ENCODE peak calls at places on chromosomes 6 and 20, in five cellular contexts. One of them, this sample, is unnamed. For H3K36me3 and H3K9me3, the result is how much of the 10 kb centered on the place peaks cover.

GRCh38 chr6:158818008-158818579 is 1.1 kb downstream of the EZR start:
- DNase-seq in gastrocnemius medialis: peak
- DNase-seq in breast epithelium: peak
- DNase-seq in osteoblast: peak
- DNase-seq in left ventricle myocardium inferior: peak
- DNase-seq in this sample: peak

GRCh38 chr6:137808191-137808590 is 58.9 kb upstream of the TNFAIP3 start:
- DNase-seq in gastrocnemius medialis: no peak
- DNase-seq in breast epithelium: no peak
- DNase-seq in osteoblast: no peak
- DNase-seq in left ventricle myocardium inferior: no peak
- DNase-seq in this sample: peak

GRCh38 chr6:132812255-132812732 is 2.1 kb upstream of the RPS12 start:
- DNase-seq in gastrocnemius medialis: no peak
- DNase-seq in breast epithelium: no peak
- DNase-seq in osteoblast: peak
- DNase-seq in left ventricle myocardium inferior: no peak
- DNase-seq in this sample: peak

GRCh38 chr6:119280586-119281163 is 68.9 kb downstream of the MAN1A1 start:
- DNase-seq in gastrocnemius medialis: no peak
- DNase-seq in breast epithelium: no peak
- DNase-seq in osteoblast: peak
- DNase-seq in left ventricle myocardium inferior: no peak
- DNase-seq in this sample: peak

GRCh38 chr20:36315545-36316351 is 9.6 kb downstream of the DLGAP4 start:
- DNase-seq in gastrocnemius medialis: no peak
- DNase-seq in breast epithelium: peak
- DNase-seq in osteoblast: peak
- DNase-seq in left ventricle myocardium inferior: no peak
- DNase-seq in this sample: no peak

GRCh38 chr6:84625510-84625909 is 138.9 kb downstream of the TBX18 start:
- DNase-seq in gastrocnemius medialis: no peak
- DNase-seq in breast epithelium: no peak
- DNase-seq in osteoblast: no peak
- DNase-seq in left ventricle myocardium inferior: no peak
- DNase-seq in this sample: no peak

GRCh38 chr6:167079853-167080297 is 43.0 kb upstream of the CCR6 start:
- DNase-seq in gastrocnemius medialis: no peak
- DNase-seq in breast epithelium: no peak
- DNase-seq in osteoblast: no peak
- DNase-seq in left ventricle myocardium inferior: no peak
- DNase-seq in this sample: no peak

GRCh38 chr6:119446623-119447008 is 97.1 kb upstream of the MAN1A1 start:
- DNase-seq in gastrocnemius medialis: peak
- DNase-seq in breast epithelium: no peak
- DNase-seq in osteoblast: peak
- DNase-seq in left ventricle myocardium inferior: no peak
- DNase-seq in this sample: peak

GRCh38 chr6:153108320-153108719 is 22.8 kb downstream of the RGS17 start:
- DNase-seq in gastrocnemius medialis: no peak
- DNase-seq in breast epithelium: no peak
- DNase-seq in osteoblast: peak
- DNase-seq in left ventricle myocardium inferior: no peak
- DNase-seq in this sample: peak

GRCh38 chr6:167464177-167464576 is 139.3 kb downstream of the TTLL2 start:
- DNase-seq in gastrocnemius medialis: no peak
- DNase-seq in breast epithelium: no peak
- DNase-seq in osteoblast: no peak
- DNase-seq in left ventricle myocardium inferior: no peak
- DNase-seq in this sample: no peak

GRCh38 chr20:60648556-60648955 is 603.5 kb upstream of the CDH4 start:
- DNase-seq in gastrocnemius medialis: no peak
- DNase-seq in breast epithelium: no peak
- DNase-seq in osteoblast: no peak
- DNase-seq in left ventricle myocardium inferior: no peak
- DNase-seq in this sample: no peak

GRCh38 chr6:95529762-95530161 is 47.6 kb upstream of the MANEA start:
- DNase-seq in gastrocnemius medialis: no peak
- DNase-seq in breast epithelium: no peak
- DNase-seq in osteoblast: no peak
- DNase-seq in left ventricle myocardium inferior: no peak
- DNase-seq in this sample: no peak

GRCh38 chr6:40881501-40881900 is 157.5 kb downstream of the UNC5CL start:
- DNase-seq in gastrocnemius medialis: no peak
- DNase-seq in breast epithelium: no peak
- DNase-seq in osteoblast: no peak
- DNase-seq in left ventricle myocardium inferior: no peak
- DNase-seq in this sample: no peak

GRCh38 chr6:47822856-47823554 is 41.2 kb downstream of the OPN5 start:
- DNase-seq in gastrocnemius medialis: no peak
- DNase-seq in breast epithelium: no peak
- DNase-seq in osteoblast: peak
- DNase-seq in left ventricle myocardium inferior: no peak
- DNase-seq in this sample: no peak

GRCh38 chr6:152981989-152982767 is 663 bp downstream of the FBXO5 start:
- DNase-seq in gastrocnemius medialis: peak
- DNase-seq in breast epithelium: no peak
- DNase-seq in osteoblast: peak
- DNase-seq in left ventricle myocardium inferior: no peak
- DNase-seq in this sample: no peak

GRCh38 chr20:18055261-18055660 is 2.5 kb downstream of the OVOL2 start:
- DNase-seq in gastrocnemius medialis: no peak
- DNase-seq in breast epithelium: no peak
- DNase-seq in osteoblast: peak
- DNase-seq in left ventricle myocardium inferior: no peak
- DNase-seq in this sample: no peak

GRCh38 chr20:58890454-58891075 is 38.0 kb downstream of the GNAS start:
- DNase-seq in gastrocnemius medialis: peak
- DNase-seq in breast epithelium: peak
- DNase-seq in osteoblast: peak
- DNase-seq in left ventricle myocardium inferior: peak
- DNase-seq in this sample: peak

GRCh38 chr20:64077876-64078551 is 1.3 kb downstream of the RGS19 start:
- DNase-seq in gastrocnemius medialis: no peak
- DNase-seq in breast epithelium: no peak
- DNase-seq in osteoblast: no peak
- DNase-seq in left ventricle myocardium inferior: no peak
- DNase-seq in this sample: no peak

GRCh38 chr20:35269055-35269781 is 8.7 kb downstream of the MMP24OS start:
- DNase-seq in gastrocnemius medialis: no peak
- DNase-seq in breast epithelium: peak
- DNase-seq in osteoblast: peak
- DNase-seq in left ventricle myocardium inferior: peak
- DNase-seq in this sample: peak

GRCh38 chr6:2231438-2231837 is 14.0 kb downstream of the GMDS start:
- DNase-seq in gastrocnemius medialis: no peak
- DNase-seq in breast epithelium: no peak
- DNase-seq in osteoblast: no peak
- DNase-seq in left ventricle myocardium inferior: no peak
- DNase-seq in this sample: no peak

GRCh38 chr6:35295521-35296315 is 1.9 kb upstream of the DEF6 start:
- DNase-seq in gastrocnemius medialis: peak
- DNase-seq in breast epithelium: no peak
- DNase-seq in osteoblast: peak
- DNase-seq in left ventricle myocardium inferior: no peak
- DNase-seq in this sample: no peak

GRCh38 chr6:160300076-160300695 is 41.6 kb upstream of the SLC22A2 start:
- DNase-seq in gastrocnemius medialis: no peak
- DNase-seq in breast epithelium: no peak
- DNase-seq in osteoblast: no peak
- DNase-seq in left ventricle myocardium inferior: no peak
- DNase-seq in this sample: no peak

GRCh38 chr6:91094806-91095475 is 508.1 kb upstream of the MAP3K7 start:
- DNase-seq in gastrocnemius medialis: no peak
- DNase-seq in breast epithelium: no peak
- DNase-seq in osteoblast: no peak
- DNase-seq in left ventricle myocardium inferior: no peak
- DNase-seq in this sample: no peak

GRCh38 chr6:29653452-29654038 is 3.3 kb upstream of the MOG start:
- DNase-seq in gastrocnemius medialis: no peak
- DNase-seq in breast epithelium: no peak
- DNase-seq in osteoblast: peak
- DNase-seq in left ventricle myocardium inferior: no peak
- DNase-seq in this sample: peak

GRCh38 chr20:55615818-55616217 is 389.5 kb downstream of the CBLN4 start:
- DNase-seq in gastrocnemius medialis: no peak
- DNase-seq in breast epithelium: no peak
- DNase-seq in osteoblast: no peak
- DNase-seq in left ventricle myocardium inferior: no peak
- DNase-seq in this sample: no peak

GRCh38 chr6:52574709-52575489 is 2.0 kb downstream of the TRAM2 start:
- DNase-seq in gastrocnemius medialis: peak
- DNase-seq in breast epithelium: no peak
- DNase-seq in osteoblast: peak
- DNase-seq in left ventricle myocardium inferior: no peak
- DNase-seq in this sample: peak

DNA sequence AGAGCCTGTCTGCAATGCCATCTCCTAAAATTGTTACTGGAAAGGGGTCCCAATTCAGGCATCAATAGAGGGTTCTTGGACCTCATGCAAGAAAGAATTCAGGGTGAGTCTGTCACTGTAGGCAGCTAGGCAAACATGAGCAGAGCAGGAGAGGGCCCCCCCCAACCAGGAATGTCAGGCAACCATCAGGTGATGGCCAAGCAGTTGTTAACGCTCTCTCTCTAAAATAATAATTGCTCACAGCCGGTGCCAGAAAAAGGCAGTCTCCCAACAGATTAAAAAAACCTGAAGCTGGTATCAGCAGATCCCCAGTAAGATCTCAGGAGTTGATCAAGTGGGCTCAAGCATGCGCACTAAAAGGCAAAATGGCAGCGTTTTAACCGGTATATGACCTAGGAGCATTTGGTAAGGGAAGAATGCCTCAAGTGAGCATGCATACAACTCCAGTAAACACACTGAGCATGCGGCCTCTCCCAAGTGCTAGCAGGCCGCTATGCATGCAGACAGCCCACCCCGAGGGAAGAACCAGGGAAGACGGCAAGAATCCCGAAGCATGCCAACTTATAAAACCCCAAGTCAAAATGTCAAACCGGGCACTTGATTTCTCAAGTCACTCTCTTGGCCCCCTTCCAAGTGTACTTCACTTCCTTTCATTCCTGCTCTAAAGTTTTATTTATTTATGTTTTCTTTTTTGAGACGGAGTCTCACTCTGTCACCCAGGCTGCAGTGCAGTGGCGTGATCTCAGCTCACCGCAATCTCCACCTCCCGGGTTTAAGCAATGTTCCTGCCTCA is 44.0 kb upstream of the RNGTT start:
- DNase-seq in gastrocnemius medialis: no peak
- DNase-seq in breast epithelium: no peak
- DNase-seq in osteoblast: no peak
- DNase-seq in left ventricle myocardium inferior: no peak
- DNase-seq in this sample: no peak
- H3K27ac ChIP-seq in gastrocnemius medialis: no peak
- H3K27ac ChIP-seq in breast epithelium: peak
- H3K27ac ChIP-seq in osteoblast: no peak
- H3K27ac ChIP-seq in left ventricle myocardium inferior: no peak
- H3K27ac ChIP-seq in this sample: no peak

DNA sequence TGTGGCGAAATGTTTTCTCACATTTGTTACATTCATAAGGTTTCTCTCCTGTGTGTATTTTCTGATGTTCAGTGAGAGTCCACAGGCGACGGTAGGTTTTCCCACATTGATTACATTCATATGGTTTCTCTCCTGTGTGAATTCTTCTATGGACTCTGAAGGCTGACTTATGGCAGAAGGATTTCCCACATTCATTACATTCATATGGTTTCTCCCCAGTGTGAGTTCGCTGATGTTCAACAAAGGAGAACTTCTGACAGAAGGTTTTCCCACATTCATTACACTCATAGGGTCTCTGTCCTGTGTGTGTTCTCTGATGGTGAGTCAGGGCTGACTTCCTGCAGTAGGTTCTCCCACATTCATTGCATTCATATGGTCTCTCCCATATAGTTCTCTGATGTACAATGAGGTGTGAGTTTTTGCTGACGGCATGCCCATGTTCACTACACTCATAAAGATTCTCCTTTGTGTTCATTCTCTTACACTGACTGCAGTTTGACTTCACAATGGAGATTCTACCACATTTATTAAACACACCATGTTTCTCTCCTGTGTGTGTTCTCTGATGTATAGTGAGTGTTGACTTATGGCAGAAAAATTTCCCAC is 11.9 kb downstream of the ZNF334 start:
- DNase-seq in gastrocnemius medialis: no peak
- DNase-seq in breast epithelium: no peak
- DNase-seq in osteoblast: no peak
- DNase-seq in left ventricle myocardium inferior: no peak
- DNase-seq in this sample: no peak
- H3K36me3 ChIP-seq in gastrocnemius medialis: under half
- H3K36me3 ChIP-seq in breast epithelium: under half
- H3K36me3 ChIP-seq in osteoblast: under half
- H3K36me3 ChIP-seq in left ventricle myocardium inferior: under half
- H3K36me3 ChIP-seq in this sample: under half

GRCh38 chr6:169963581-169964297 is 212.3 kb downstream of the ERMARD start:
- DNase-seq in gastrocnemius medialis: no peak
- DNase-seq in breast epithelium: no peak
- DNase-seq in osteoblast: peak
- DNase-seq in left ventricle myocardium inferior: no peak
- DNase-seq in this sample: no peak

GRCh38 chr6:169965657-169966311 is 214.4 kb downstream of the ERMARD start:
- DNase-seq in gastrocnemius medialis: no peak
- DNase-seq in breast epithelium: no peak
- DNase-seq in osteoblast: peak
- DNase-seq in left ventricle myocardium inferior: no peak
- DNase-seq in this sample: no peak

GRCh38 chr6:169962604-169963469 is 211.4 kb downstream of the ERMARD start:
- DNase-seq in gastrocnemius medialis: no peak
- DNase-seq in breast epithelium: no peak
- DNase-seq in osteoblast: peak
- DNase-seq in left ventricle myocardium inferior: no peak
- DNase-seq in this sample: no peak

GRCh38 chr6:169965239-169965638 is 213.8 kb downstream of the ERMARD start:
- DNase-seq in gastrocnemius medialis: no peak
- DNase-seq in breast epithelium: no peak
- DNase-seq in osteoblast: peak
- DNase-seq in left ventricle myocardium inferior: no peak
- DNase-seq in this sample: no peak

GRCh38 chr6:169964440-169965212 is 213.2 kb downstream of the ERMARD start:
- DNase-seq in gastrocnemius medialis: no peak
- DNase-seq in breast epithelium: no peak
- DNase-seq in osteoblast: peak
- DNase-seq in left ventricle myocardium inferior: no peak
- DNase-seq in this sample: no peak
- H3K9me3 ChIP-seq in gastrocnemius medialis: under half
- H3K9me3 ChIP-seq in breast epithelium: under half
- H3K9me3 ChIP-seq in osteoblast: under half
- H3K9me3 ChIP-seq in left ventricle myocardium inferior: under half
- H3K9me3 ChIP-seq in this sample: under half

DNA sequence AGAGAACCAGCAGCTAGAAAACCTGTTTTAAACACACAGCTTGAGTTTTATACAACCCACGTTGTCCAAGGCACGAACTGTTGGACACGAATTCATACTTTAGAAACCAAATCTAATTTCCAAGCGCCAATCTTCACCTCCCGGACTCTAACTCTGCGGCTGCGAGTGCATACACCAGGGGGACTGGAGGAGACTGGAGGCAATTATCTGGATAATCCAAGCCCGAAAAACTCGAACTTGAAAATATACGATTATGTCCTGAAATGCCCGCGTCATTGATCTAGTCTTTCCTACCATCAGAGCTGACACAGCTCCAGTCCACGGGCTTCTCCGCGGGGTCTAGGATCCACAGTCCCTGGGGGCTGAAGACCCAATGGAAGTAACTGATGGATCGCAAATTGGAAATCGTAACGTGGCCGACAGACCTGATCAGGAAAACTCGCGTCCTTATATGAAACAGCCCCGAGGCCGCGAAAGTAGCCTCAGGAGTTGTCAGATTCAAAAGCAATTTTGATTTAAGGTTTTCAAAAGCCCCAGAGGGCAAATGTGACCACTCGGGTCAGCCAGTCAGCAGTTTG is 809 bp upstream of the HEY2 start:
- DNase-seq in gastrocnemius medialis: no peak
- DNase-seq in breast epithelium: no peak
- DNase-seq in osteoblast: peak
- DNase-seq in left ventricle myocardium inferior: no peak
- DNase-seq in this sample: peak
- H3K27ac ChIP-seq in gastrocnemius medialis: peak
- H3K27ac ChIP-seq in breast epithelium: peak
- H3K27ac ChIP-seq in osteoblast: no peak
- H3K27ac ChIP-seq in left ventricle myocardium inferior: peak
- H3K27ac ChIP-seq in this sample: no peak

This sample was measured in GM23248.